ENCODE peak calls at places on chromosomes 11 and 22, in four cellular contexts. U is SK-N-SH, L is A549, W is HepG2. F is an unnamed sample.

GRCh38 chr11:60455531-60456042 is at the start of gene MS4A1:
- DNase-seq in U (no peak), L (no peak), W (no peak), F (no peak)

GRCh38 chr11:106249857-106250256 is 172.4 kb downstream of the AASDHPPT start:
- DNase-seq in U (no peak), W (no peak), L (no peak), F (no peak)

GRCh38 chr22:25360411-25360810 is 141.0 kb downstream of the CRYBB2 start:
- DNase-seq in L (no peak), U (no peak), W (no peak), F (no peak)

GRCh38 chr11:103652013-103652412 is 384.4 kb upstream of the DDI1 start:
- DNase-seq in W (no peak), L (no peak), U (no peak), F (no peak)

GRCh38 chr11:111538407-111539114 is 2.0 kb upstream of the LAYN start:
- DNase-seq in U (no peak), W (peak), L (no peak), F (no peak)

GRCh38 chr22:24554316-24555159 is at the start of gene GUCD1:
- DNase-seq in U (no peak), W (no peak), L (no peak), F (peak)

GRCh38 chr11:119671561-119672015 is 57.4 kb downstream of the NECTIN1 start:
- DNase-seq in U (peak), W (no peak), L (no peak), F (no peak)

GRCh38 chr11:121814962-121815361 is 301.1 kb downstream of the BLID start:
- DNase-seq in W (no peak), U (no peak), L (no peak), F (no peak)

GRCh38 chr22:22968366-22968765 is 80.8 kb downstream of the IGLL5 start:
- DNase-seq in W (no peak), U (no peak), L (no peak), F (no peak)

GRCh38 chr22:43185860-43186261 is 1.1 kb downstream of the TTLL12 start:
- DNase-seq in L (peak), W (peak), U (peak), F (no peak)

GRCh38 chr22:39017596-39018365 is 3.1 kb upstream of the APOBEC3D start:
- DNase-seq in W (no peak), L (no peak), U (no peak), F (no peak)

GRCh38 chr11:78392854-78393253 is 24.8 kb downstream of the GAB2 start:
- DNase-seq in L (no peak), U (no peak), W (no peak), F (no peak)

GRCh38 chr22:25134028-25134427 is 65.6 kb upstream of the CRYBB3 start:
- DNase-seq in W (no peak), L (no peak), U (peak), F (no peak)

GRCh38 chr11:69637956-69638871 is 2.7 kb upstream of the CCND1 start:
- DNase-seq in L (peak), W (no peak), U (peak), F (no peak)

GRCh38 chr11:57161351-57161750 is 20.4 kb upstream of the LRRC55 start:
- DNase-seq in U (no peak), W (no peak), L (no peak), F (no peak)

GRCh38 chr22:20022231-20023069 is 1.5 kb downstream of the TANGO2 start:
- DNase-seq in L (no peak), W (no peak), U (no peak), F (peak)

GRCh38 chr11:128965485-128965884 is 22.8 kb upstream of the TP53AIP1 start:
- DNase-seq in W (no peak), L (no peak), U (no peak), F (no peak)

GRCh38 chr11:130160460-130161090 is 993 bp downstream of the ST14 start:
- DNase-seq in W (no peak), L (no peak), U (no peak), F (no peak)

GRCh38 chr11:87295237-87295636 is 257.5 kb downstream of the TMEM135 start:
- DNase-seq in U (no peak), L (no peak), W (no peak), F (no peak)

GRCh38 chr11:126547161-126547560 is 191.7 kb downstream of the ST3GAL4 start:
- DNase-seq in U (no peak), W (no peak), L (no peak), F (no peak)

GRCh38 chr11:69899957-69900821 is 81.0 kb upstream of the FGF3 start:
- DNase-seq in L (no peak), W (no peak), U (no peak), F (no peak)

GRCh38 chr22:29202231-29203192 is 3.2 kb upstream of the EMID1 start:
- DNase-seq in W (peak), U (peak), L (peak), F (peak)

GRCh38 chr11:76456571-76456970 is 11.8 kb downstream of the EMSY start:
- DNase-seq in L (no peak), W (no peak), U (no peak), F (no peak)

GRCh38 chr11:118060879-118061278 is 16.0 kb upstream of the TMPRSS4 start:
- DNase-seq in U (no peak), W (no peak), L (no peak), F (no peak)

GRCh38 chr22:46362221-46362933 is 26.9 kb downstream of the TRMU start:
- DNase-seq in W (peak), U (peak), L (no peak), F (peak)
- TF ChIP-seq REST in W (no peak), U (no peak), L (no peak), F (no peak)

GRCh38 chr22:17375914-17376614 is 6.8 kb downstream of the CECR2 start:
- DNase-seq in U (no peak), W (no peak), L (no peak), F (no peak)
- TF ChIP-seq REST in U (no peak), W (no peak), L (no peak), F (no peak)

DNA sequence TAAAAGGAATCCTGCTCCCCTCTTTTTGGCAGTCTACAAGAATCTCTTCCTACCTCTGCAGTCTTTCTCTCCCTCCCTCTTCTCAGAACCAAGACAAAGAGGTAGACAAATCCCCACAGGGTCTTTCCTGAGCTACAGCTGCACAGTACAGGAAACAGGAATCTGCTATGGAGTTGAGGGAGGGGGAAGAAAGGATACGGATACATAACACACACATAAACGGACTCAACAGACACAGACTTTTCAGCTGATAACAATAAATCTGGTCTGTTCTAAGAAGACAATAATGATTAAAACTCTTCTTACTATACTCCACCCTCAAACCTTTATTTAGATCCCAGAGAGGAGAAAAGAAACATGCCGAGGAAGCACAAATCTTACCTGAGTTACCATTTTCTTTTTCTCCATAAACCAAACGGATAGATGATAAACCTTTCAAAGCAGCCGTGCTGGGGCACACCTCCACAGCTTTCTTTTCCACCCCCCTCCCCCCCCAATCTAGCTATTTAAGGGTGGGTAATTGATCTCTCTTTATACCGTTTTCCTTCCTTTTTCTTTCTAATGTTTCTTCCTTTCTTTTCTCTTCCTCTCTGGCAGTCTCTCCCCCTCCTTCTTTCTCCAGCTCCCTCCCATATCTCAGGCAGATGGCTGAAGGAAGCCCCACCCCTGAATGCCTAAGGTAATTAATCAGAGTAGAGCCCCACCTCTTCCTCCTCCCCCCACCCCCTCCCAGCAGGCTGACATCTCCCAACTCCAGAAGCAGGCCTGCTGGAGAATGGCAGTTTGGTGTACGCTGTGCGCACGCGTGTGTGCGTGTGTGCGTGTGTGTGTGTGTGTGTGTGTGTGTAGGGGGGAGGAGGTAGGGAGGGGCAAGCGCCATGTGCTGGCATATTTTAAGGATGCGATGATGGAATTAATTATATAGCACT is 122.4 kb downstream of the APOL5 start:
- DNase-seq in U (peak), W (no peak), L (peak), F (no peak)
- TF ChIP-seq REST in U (no peak), W (no peak), L (no peak), F (no peak)

DNA sequence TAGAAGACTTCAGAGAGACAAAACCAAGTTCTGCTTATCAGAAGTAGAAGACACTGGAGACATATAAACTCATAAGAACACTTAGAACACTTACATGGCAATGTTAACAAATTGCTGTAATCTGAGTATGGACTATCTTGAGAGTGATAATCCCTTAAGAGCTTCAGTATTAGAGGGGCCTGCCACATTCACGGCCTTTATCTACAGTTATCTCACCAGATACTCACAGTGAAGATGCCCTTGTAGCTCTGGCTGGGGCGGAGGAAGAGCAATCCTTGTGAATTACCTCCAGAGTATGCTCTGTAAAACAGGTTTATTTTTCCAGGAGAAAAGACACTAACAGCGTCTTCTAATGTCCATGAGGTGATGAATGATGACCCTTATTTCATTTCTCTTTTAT is 762.8 kb downstream of the FAM181B start:
- DNase-seq in W (no peak), U (no peak), L (no peak), F (no peak)
- TF ChIP-seq REST in W (no peak), U (no peak), L (no peak), F (no peak)

GRCh38 chr11:44793350-44794090 is 66.8 kb downstream of the TSPAN18 start:
- DNase-seq in L (no peak), W (no peak), U (peak), F (no peak)

GRCh38 chr11:44795803-44796535 is 69.2 kb downstream of the TSPAN18 start:
- DNase-seq in W (no peak), L (no peak), U (no peak), F (no peak)

GRCh38 chr11:44797051-44797450 is 70.3 kb downstream of the TSPAN18 start:
- DNase-seq in U (no peak), W (no peak), L (no peak), F (no peak)

GRCh38 chr11:44799036-44799435 is 72.3 kb downstream of the TSPAN18 start:
- DNase-seq in W (no peak), U (no peak), L (no peak), F (no peak)

DNA sequence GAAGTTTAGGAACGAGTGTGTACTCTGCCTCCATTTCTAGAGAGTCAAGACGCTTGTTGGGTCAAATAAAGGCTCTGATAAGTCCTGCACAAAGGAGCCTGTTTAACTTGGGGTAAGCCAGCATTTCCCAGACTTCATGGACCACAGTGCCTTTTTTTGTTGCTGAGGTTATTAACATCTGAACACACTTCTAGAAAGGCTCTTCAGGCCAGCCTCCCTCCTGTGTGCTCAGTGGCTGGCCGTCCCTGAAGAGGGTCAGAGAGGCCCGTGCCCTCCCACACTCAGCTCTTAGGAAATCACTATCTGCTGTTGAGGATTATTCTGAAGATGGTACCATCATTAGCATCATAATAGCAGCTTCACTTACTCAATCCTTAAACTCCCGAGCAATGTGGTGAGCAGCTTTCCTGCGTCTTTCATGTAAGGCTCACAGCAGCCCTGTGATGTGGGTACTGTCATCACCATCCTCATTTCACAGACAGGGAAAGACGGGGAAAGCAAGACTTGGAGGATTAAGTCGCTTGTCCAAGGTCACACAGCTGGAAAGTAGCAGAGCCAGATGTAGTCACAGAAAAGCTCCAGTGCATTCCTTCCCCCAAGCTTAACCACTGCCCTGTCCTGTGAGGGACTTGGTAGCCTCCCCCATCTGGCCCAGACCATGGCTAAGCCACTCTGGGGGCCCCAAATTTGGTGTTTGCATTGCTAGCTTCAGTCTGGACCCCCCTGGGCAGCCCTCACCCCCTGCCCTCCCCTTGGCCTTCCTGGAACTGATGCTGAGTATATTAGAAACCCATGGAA is 71.3 kb downstream of the TSPAN18 start:
- DNase-seq in L (no peak), W (no peak), U (no peak), F (no peak)
- TF ChIP-seq REST in L (no peak), W (no peak), U (no peak), F (no peak)

GRCh38 chr11:10329356-10329755 is 24.5 kb downstream of the ADM start:
- DNase-seq in W (no peak), U (no peak), L (no peak), F (no peak)

GRCh38 chr11:10325398-10326079 is 20.7 kb downstream of the ADM start:
- DNase-seq in L (no peak), W (no peak), U (no peak), F (no peak)

GRCh38 chr11:10328314-10329090 is 23.6 kb downstream of the ADM start:
- DNase-seq in W (no peak), L (no peak), U (no peak), F (peak)

GRCh38 chr11:10326080-10326964 is 21.4 kb downstream of the ADM start:
- DNase-seq in W (peak), L (no peak), U (no peak), F (no peak)

DNA sequence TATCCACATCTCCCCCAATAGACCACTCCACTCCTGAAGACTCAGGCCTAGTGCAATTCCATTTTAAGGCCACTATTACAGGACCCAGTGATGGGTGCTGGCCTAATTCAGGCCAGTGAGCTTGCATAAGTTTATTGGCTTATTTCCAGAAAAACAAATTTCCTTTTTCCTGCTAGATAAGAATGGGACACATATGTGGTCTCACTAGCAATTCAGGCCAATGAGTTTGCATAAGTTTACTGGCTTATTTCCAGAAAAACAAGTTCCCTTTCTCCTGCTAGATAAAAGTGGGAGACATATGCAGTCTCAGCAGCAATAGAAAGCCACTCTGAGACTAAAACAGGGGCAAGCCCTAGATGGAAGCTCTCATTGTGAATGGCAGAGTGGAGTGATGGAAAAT is 22.4 kb downstream of the ADM start:
- DNase-seq in L (no peak), W (no peak), U (no peak), F (no peak)
- TF ChIP-seq REST in L (no peak), W (no peak), U (no peak), F (no peak)

GRCh38 chr11:98711011-98711410 is 309.7 kb upstream of the CNTN5 start:
- DNase-seq in U (no peak), L (no peak), W (no peak), F (no peak)
- TF ChIP-seq REST in U (no peak), L (no peak), W (no peak), F (no peak)

F was measured in HL-60.